ENCODE peak calls at places on chromosome 3, in nine cellular contexts. U, J, P, R, X, C, Z, T and W are unnamed samples.

GRCh38 chr3:133926736-133927542 is 31.3 kb upstream of the RAB6B start:
- DNase-seq in U (no peak), J (no peak), P (no peak), R (no peak), X (no peak), C (peak; percentile 20), Z (peak; percentile 75), T (peak; percentile 6), W (no peak)

GRCh38 chr3:187382609-187383151 is 14.5 kb downstream of the RTP4 start:
- DNase-seq in U (no peak), J (no peak), P (peak; percentile 20), R (no peak), X (no peak), C (peak; percentile 39), Z (no peak), T (no peak), W (no peak)

GRCh38 chr3:129046037-129046731 is 14.4 kb upstream of the GP9 start:
- DNase-seq in U (no peak), J (no peak), P (no peak), R (no peak), X (no peak), C (no peak), Z (peak; percentile 91), T (no peak), W (no peak)

GRCh38 chr3:171384101-171384891 is 75.9 kb downstream of the TNIK start:
- DNase-seq in U (no peak), J (no peak), P (peak; percentile 75), R (no peak), X (no peak), C (no peak), Z (peak; percentile 62), T (no peak), W (no peak)

GRCh38 chr3:75321060-75321459 is 343.1 kb upstream of the FRG2C start:
- DNase-seq in U (no peak), J (no peak), P (no peak), R (no peak), X (no peak), C (no peak), Z (peak; percentile 9), T (no peak), W (no peak)

GRCh38 chr3:151483488-151483887 is 22.6 kb upstream of the IGSF10 start:
- DNase-seq in U (no peak), J (no peak), P (no peak), R (no peak), X (no peak), C (no peak), Z (no peak), T (no peak), W (no peak)

GRCh38 chr3:134360046-134360445 is 14.2 kb downstream of the AMOTL2 start:
- DNase-seq in U (peak; percentile 77), J (peak; percentile 61), P (no peak), R (no peak), X (no peak), C (no peak), Z (no peak), T (no peak), W (no peak)

GRCh38 chr3:159151130-159151529 is 349.3 kb downstream of the MFSD1 start:
- DNase-seq in U (no peak), J (no peak), P (no peak), R (no peak), X (no peak), C (no peak), Z (no peak), T (no peak), W (no peak)

GRCh38 chr3:64319391-64319790 is 94.1 kb upstream of the PRICKLE2 start:
- DNase-seq in U (no peak), J (no peak), P (no peak), R (no peak), X (no peak), C (no peak), Z (peak; percentile 80), T (no peak), W (no peak)

GRCh38 chr3:124878561-124879394 is 8.4 kb downstream of the ITGB5 start:
- DNase-seq in U (no peak), J (no peak), P (peak; percentile 95), R (peak; percentile 78), X (peak; percentile 20), C (no peak), Z (no peak), T (peak; percentile 84), W (peak; percentile 95)

GRCh38 chr3:165770781-165771180 is 66.4 kb downstream of the BCHE start:
- DNase-seq in U (no peak), J (no peak), P (no peak), R (no peak), X (no peak), C (no peak), Z (no peak), T (no peak), W (no peak)

GRCh38 chr3:186239321-186239720 is 122.7 kb downstream of the DGKG start:
- DNase-seq in U (no peak), J (no peak), P (no peak), R (no peak), X (no peak), C (peak; percentile 79), Z (peak; percentile 94), T (no peak), W (no peak)

GRCh38 chr3:130975251-130975650 is 51.4 kb downstream of the ASTE1 start:
- DNase-seq in U (no peak), J (no peak), P (no peak), R (no peak), X (no peak), C (no peak), Z (no peak), T (no peak), W (peak; percentile 87)

GRCh38 chr3:157151151-157151550 is 8.8 kb downstream of the CCNL1 start:
- DNase-seq in U (no peak), J (no peak), P (no peak), R (no peak), X (no peak), C (no peak), Z (no peak), T (no peak), W (no peak)

GRCh38 chr3:174191380-174191779 is 667.8 kb upstream of the NAALADL2 start:
- DNase-seq in U (no peak), J (no peak), P (no peak), R (no peak), X (no peak), C (no peak), Z (no peak), T (no peak), W (no peak)

GRCh38 chr3:48555231-48555948 is 1.2 kb downstream of the PFKFB4 start:
- DNase-seq in U (no peak), J (no peak), P (no peak), R (no peak), X (no peak), C (peak; percentile 36), Z (no peak), T (peak; percentile 90), W (no peak)

GRCh38 chr3:53680026-53680425 is 166.2 kb downstream of the CHDH start:
- DNase-seq in U (peak; percentile 58), J (no peak), P (peak; percentile 2), R (no peak), X (peak; percentile 47), C (peak; percentile 78), Z (peak; percentile 43), T (no peak), W (no peak)

GRCh38 chr3:53675942-53676341 is 170.3 kb downstream of the CHDH start:
- DNase-seq in U (no peak), J (no peak), P (no peak), R (no peak), X (no peak), C (no peak), Z (no peak), T (no peak), W (no peak)

GRCh38 chr3:53675022-53675697 is 171.1 kb downstream of the CHDH start:
- DNase-seq in U (no peak), J (no peak), P (no peak), R (no peak), X (no peak), C (peak; percentile 59), Z (no peak), T (no peak), W (no peak)

GRCh38 chr3:53674582-53674981 is 171.6 kb downstream of the CHDH start:
- DNase-seq in U (no peak), J (no peak), P (no peak), R (no peak), X (no peak), C (no peak), Z (no peak), T (no peak), W (no peak)

DNA sequence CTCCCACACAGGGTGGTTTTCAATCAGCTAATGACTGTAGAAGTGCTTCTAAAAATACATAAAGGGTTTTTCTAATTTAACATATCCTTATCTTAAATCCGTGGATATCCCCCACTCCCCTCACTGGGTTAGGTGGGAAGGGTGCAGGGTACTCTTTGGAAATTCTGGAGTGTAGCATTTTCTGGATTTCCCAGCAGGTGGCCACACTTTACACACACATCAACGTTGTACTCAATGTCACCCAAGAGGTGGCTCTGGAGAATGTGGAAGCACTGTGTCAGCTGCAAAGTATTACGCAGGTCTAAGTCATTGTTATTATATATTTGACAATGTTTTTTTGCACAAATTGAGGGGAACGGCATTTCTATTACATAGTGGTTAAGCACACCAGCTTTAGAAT is 168.8 kb downstream of the CHDH start:
- DNase-seq in U (no peak), J (no peak), P (no peak), R (no peak), X (no peak), C (peak; percentile 85), Z (no peak), T (peak; percentile 1), W (no peak)
- TF ChIP-seq CTCF in U (peak; percentile 31), J (no peak), P (no peak), R (peak; percentile 26), X (no peak), C (peak; percentile 23), Z (no peak), T (peak; percentile 41), W (peak; percentile 27)

GRCh38 chr3:100437879-100438622 is 36.7 kb downstream of the LNP1 start:
- DNase-seq in U (no peak), J (no peak), P (no peak), R (no peak), X (no peak), C (no peak), Z (no peak), T (no peak), W (no peak)
- H3K4me1 ChIP-seq in U (peaks cover 3% of the 10 kb centered on the region), J (no peaks in the 10 kb centered on the region), P (no peaks in the 10 kb centered on the region), R (no peaks in the 10 kb centered on the region), X (no peaks in the 10 kb centered on the region), C (no peaks in the 10 kb centered on the region), Z (peaks cover 8% of the 10 kb centered on the region), T (no peaks in the 10 kb centered on the region), W (peaks cover 7% of the 10 kb centered on the region)

GRCh38 chr3:13042127-13042931 is 30.9 kb downstream of the IQSEC1 start:
- DNase-seq in U (no peak), J (no peak), P (no peak), R (no peak), X (peak; percentile 36), C (no peak), Z (no peak), T (no peak), W (no peak)
- H3K27ac ChIP-seq in U (no peak overlapping the region), J (no peak overlapping the region), P (no peak overlapping the region), R (no peak overlapping the region), X (peak overlapping the region; percentile 1), C (no peak overlapping the region), Z (no peak overlapping the region), T (no peak overlapping the region), W (no peak overlapping the region)

DNA sequence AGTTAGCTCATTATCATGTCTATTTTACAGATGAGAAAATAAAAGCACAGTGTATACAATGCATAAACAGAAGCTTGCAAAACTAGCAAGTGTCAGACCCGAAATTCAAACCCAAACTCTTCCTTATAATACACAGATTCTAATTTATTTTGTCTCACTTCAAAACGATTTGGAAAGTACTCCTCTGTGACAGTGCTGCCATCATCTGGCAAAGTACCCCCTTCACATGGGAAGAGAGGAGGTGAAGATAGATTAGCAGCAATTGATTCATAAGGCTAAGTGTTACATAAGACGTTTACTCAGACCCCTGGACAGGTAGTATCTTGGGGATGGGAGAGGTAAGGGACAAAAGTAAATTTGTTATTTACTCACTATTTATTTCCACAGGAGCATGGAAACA is 744.0 kb upstream of the SGO1 start:
- DNase-seq in U (no peak), J (no peak), P (no peak), R (no peak), X (no peak), C (peak; percentile 21), Z (peak; percentile 64), T (peak; percentile 41), W (peak; percentile 22)
- TF ChIP-seq CTCF in U (no peak), J (no peak), P (no peak), R (no peak), X (no peak), C (peak; percentile 35), Z (peak; percentile 86), T (peak; percentile 60), W (peak; percentile 43)